ENCODE peak calls at places on chromosome 2, in eight cellular contexts. Y is substantia nigra, A is fibroblast of mammary gland, H is natural killer cell, E is mucosa of gallbladder, V is adipocyte, O is GF-D8, R is DMS 273 treated with DMSO at 0.1 percent for 48 hours. M is an unnamed sample.

GRCh38 chr2:132429941-132430573 is 13.5 kb downstream of the GPR39 start:
- DNase-seq in R (no peak), H (no peak), O (no peak), Y (no peak), E (no peak), V (no peak), A (no peak), M (no peak)

GRCh38 chr2:182779323-182779722 is 63.3 kb downstream of the DNAJC10 start:
- DNase-seq in Y (no peak), A (no peak), O (no peak), H (no peak), V (no peak), R (no peak), E (no peak), M (no peak)

GRCh38 chr2:202588647-202589581 is 45.9 kb upstream of the FAM117B start:
- DNase-seq in H (peak; percentile 52), A (peak; percentile 72), V (peak; percentile 94), E (peak; percentile 73), Y (peak; percentile 24), O (peak; percentile 13), R (peak; percentile 37), M (no peak)

GRCh38 chr2:61151434-61151833 is 10.6 kb upstream of the C2orf74 start:
- DNase-seq in H (no peak), V (no peak), O (no peak), R (no peak), Y (no peak), E (no peak), A (peak; percentile 67), M (no peak)

GRCh38 chr2:158692372-158693103 is 102.6 kb upstream of the DAPL1 start:
- DNase-seq in O (no peak), A (peak; percentile 3), Y (no peak), E (no peak), R (no peak), H (no peak), V (no peak), M (no peak)

GRCh38 chr2:191014653-191015020 is 666 bp upstream of the STAT1 start:
- DNase-seq in H (no peak), V (no peak), R (no peak), A (no peak), E (no peak), O (no peak), Y (no peak), M (no peak)

GRCh38 chr2:121565389-121566250 is 34.9 kb downstream of the RNU4ATAC start:
- DNase-seq in H (no peak), V (peak; percentile 25), O (no peak), A (no peak), E (no peak), R (peak; percentile 84), Y (no peak), M (no peak)

GRCh38 chr2:102313025-102313424 is 1.7 kb downstream of the IL1RL1 start:
- DNase-seq in V (no peak), A (peak; percentile 93), H (no peak), R (no peak), E (no peak), O (no peak), Y (no peak), M (no peak)

GRCh38 chr2:145919507-145919906 is 1399.6 kb upstream of the ZEB2 start:
- DNase-seq in H (no peak), E (no peak), Y (no peak), A (peak; percentile 23), V (peak; percentile 59), R (no peak), O (no peak), M (no peak)

GRCh38 chr2:144517825-144518699 is 1.9 kb downstream of the ZEB2 start:
- DNase-seq in E (no peak), A (no peak), O (no peak), H (no peak), V (peak; percentile 64), Y (peak; percentile 29), R (no peak), M (no peak)

GRCh38 chr2:182506606-182507005 is 79.8 kb upstream of the PDE1A start:
- DNase-seq in O (no peak), E (no peak), V (no peak), R (no peak), Y (no peak), A (peak; percentile 58), H (no peak), M (no peak)

GRCh38 chr2:26848336-26849055 is 564 bp downstream of the DPYSL5 start:
- DNase-seq in H (peak; percentile 15), E (no peak), R (no peak), Y (no peak), A (no peak), V (peak; percentile 31), O (no peak), M (no peak)

M was measured in posterior cingulate gyrus.